ENCODE peak calls at places on chromosome 1, in ten cellular contexts. K is fibroblast of pulmonary artery; E is substantia nigra; R is progenitor cell of endocrine pancreas; S is cardiac muscle cell; U is epithelial cell of prostate; H is left ventricle myocardium inferior; P is stimulated activated CD4-positive, alpha-beta T cell treated with anti-CD3 and anti-CD28 coated beads, Interleukin-1b, Interleukin-23, amount 100 ng/mL, for 48 hours; N is lower lobe of right lung; X is C1 segment of cervical spinal cord. Y is an unnamed sample.

GRCh38 chr1:59674605-59675004 is 140.1 kb upstream of the HOOK1 start:
- DNase-seq in P (no peak), U (peak), E (no peak), R (no peak), H (no peak), K (peak), S (peak), N (no peak), X (no peak), Y (no peak)

GRCh38 chr1:25677193-25677773 is 60.7 kb downstream of the MAN1C1 start:
- DNase-seq in U (no peak), X (no peak), N (no peak), R (no peak), S (no peak), P (no peak), H (no peak), E (no peak), K (no peak), Y (no peak)

GRCh38 chr1:18109756-18110597 is 2.4 kb downstream of the IGSF21 start:
- DNase-seq in R (peak), H (peak), S (no peak), N (no peak), U (no peak), K (no peak), X (peak), P (peak), E (peak), Y (no peak)

GRCh38 chr1:89606227-89606945 is 26.5 kb upstream of the LRRC8C start:
- DNase-seq in E (no peak), U (no peak), K (no peak), H (no peak), R (no peak), N (no peak), X (no peak), P (no peak), S (no peak), Y (no peak)

GRCh38 chr1:198134252-198134651 is 22.5 kb upstream of the NEK7 start:
- DNase-seq in N (no peak), H (no peak), S (no peak), P (no peak), K (no peak), X (no peak), U (no peak), E (no peak), R (no peak), Y (no peak)

GRCh38 chr1:31264790-31265386 is 25.2 kb upstream of the NKAIN1 start:
- DNase-seq in K (no peak), P (no peak), N (no peak), H (peak), E (no peak), U (no peak), S (no peak), R (no peak), X (no peak), Y (no peak)

GRCh38 chr1:171911506-171911905 is 70.2 kb downstream of the DNM3 start:
- DNase-seq in H (no peak), X (no peak), N (no peak), U (no peak), K (peak), R (no peak), P (no peak), E (no peak), S (peak), Y (no peak)

GRCh38 chr1:112971006-112971405 is 15.0 kb upstream of the SLC16A1 start:
- DNase-seq in P (no peak), X (no peak), E (no peak), S (no peak), H (no peak), K (no peak), R (no peak), U (no peak), N (no peak), Y (no peak)

GRCh38 chr1:234675561-234675960 is 65.6 kb upstream of the IRF2BP2 start:
- DNase-seq in E (no peak), K (no peak), R (no peak), N (no peak), H (no peak), U (no peak), S (no peak), P (no peak), X (no peak), Y (no peak)

GRCh38 chr1:26412180-26412840 is 1.7 kb downstream of the LIN28A start:
- DNase-seq in X (no peak), R (no peak), S (no peak), P (no peak), K (no peak), H (no peak), E (no peak), U (no peak), N (no peak), Y (no peak)

GRCh38 chr1:159056069-159056698 is 20.4 kb downstream of the AIM2 start:
- DNase-seq in P (no peak), S (peak), K (peak), H (no peak), R (no peak), E (peak), U (no peak), N (no peak), X (no peak), Y (no peak)